ENCODE peak calls at places on chromosomes 13 and 19, in nine cellular contexts. S, I, D, C, U, K, P, W and A are unnamed samples.

GRCh38 chr13:104105418-104106355 is 1039.5 kb upstream of the SLC10A2 start:
- DNase-seq in S (no peak), I (no peak), D (no peak), C (no peak), U (no peak), K (no peak), P (no peak), W (no peak), A (no peak)

GRCh38 chr19:35328851-35329285 is at the start of gene CD22:
- DNase-seq in S (no peak), I (no peak), D (no peak), C (no peak), U (no peak), K (no peak), P (no peak), W (no peak), A (no peak)

GRCh38 chr13:44438234-44438579 is 64.6 kb downstream of the SERP2 start:
- DNase-seq in S (no peak), I (no peak), D (no peak), C (no peak), U (no peak), K (no peak), P (no peak), W (no peak), A (no peak)

GRCh38 chr19:29528946-29529645 is 3.3 kb downstream of the VSTM2B start:
- DNase-seq in S (no peak), I (no peak), D (peak; percentile 26), C (no peak), U (no peak), K (no peak), P (no peak), W (peak; percentile 33), A (no peak)

GRCh38 chr13:29953542-29953941 is 103.1 kb upstream of the UBL3 start:
- DNase-seq in S (no peak), I (no peak), D (no peak), C (no peak), U (no peak), K (no peak), P (no peak), W (no peak), A (no peak)

GRCh38 chr19:36686365-36687213 is 823 bp upstream of the ZNF567 start:
- DNase-seq in S (no peak), I (no peak), D (no peak), C (peak; percentile 10), U (no peak), K (no peak), P (peak; percentile 26), W (no peak), A (peak; percentile 14)

GRCh38 chr19:15379996-15380647 is 535 bp upstream of the AKAP8 start:
- DNase-seq in S (no peak), I (no peak), D (no peak), C (peak; percentile 69), U (peak; percentile 56), K (peak; percentile 16), P (no peak), W (peak; percentile 85), A (peak; percentile 80)

GRCh38 chr13:38483623-38484022 is 134.0 kb downstream of the UFM1 start:
- DNase-seq in S (no peak), I (no peak), D (no peak), C (no peak), U (no peak), K (no peak), P (no peak), W (no peak), A (no peak)

GRCh38 chr19:14310055-14310454 is 71.2 kb upstream of the ADGRE5 start:
- DNase-seq in S (no peak), I (no peak), D (no peak), C (no peak), U (no peak), K (no peak), P (no peak), W (no peak), A (no peak)

GRCh38 chr13:29573190-29573589 is 22.3 kb downstream of the SLC7A1 start:
- DNase-seq in S (no peak), I (no peak), D (no peak), C (no peak), U (peak; percentile 53), K (no peak), P (no peak), W (peak; percentile 57), A (peak; percentile 78)

GRCh38 chr13:97895383-97895782 is 58.1 kb upstream of the IPO5 start:
- DNase-seq in S (no peak), I (no peak), D (no peak), C (no peak), U (no peak), K (no peak), P (no peak), W (no peak), A (no peak)

DNA sequence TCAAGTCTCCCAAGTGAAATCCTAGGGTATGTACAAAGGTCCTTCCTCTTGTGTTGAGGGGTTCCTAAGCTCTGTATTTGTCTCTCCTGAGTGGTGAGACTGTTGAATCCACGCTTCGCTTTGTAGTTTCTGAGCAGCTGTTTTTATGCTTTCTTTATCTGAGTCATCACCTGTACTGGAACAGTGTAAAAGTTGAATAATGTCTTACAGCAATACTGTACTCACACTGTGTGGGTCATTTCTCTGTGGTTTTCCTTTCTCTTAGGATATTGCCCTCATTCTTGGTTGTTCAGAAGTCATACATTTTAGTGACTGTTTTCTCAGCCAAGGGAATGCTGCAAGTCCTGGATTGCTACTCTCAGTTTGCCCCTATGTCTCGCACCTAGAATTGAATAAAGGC is 1596.6 kb downstream of the SLITRK5 start:
- DNase-seq in S (no peak), I (no peak), D (no peak), C (no peak), U (no peak), K (no peak), P (no peak), W (no peak), A (no peak)
- H3K27ac ChIP-seq in S (no peak overlapping the region), I (no peak overlapping the region), D (no peak overlapping the region), C (no peak overlapping the region), U (no peak overlapping the region), K (no peak overlapping the region), P (no peak overlapping the region), W (no peak overlapping the region), A (no peak overlapping the region)

GRCh38 chr19:6664916-6665315 is 5.0 kb downstream of the TNFSF14 start:
- DNase-seq in S (no peak), I (no peak), D (no peak), C (no peak), U (no peak), K (no peak), P (no peak), W (no peak), A (no peak)

GRCh38 chr19:6668696-6669095 is 1.3 kb downstream of the TNFSF14 start:
- DNase-seq in S (no peak), I (no peak), D (no peak), C (no peak), U (no peak), K (no peak), P (no peak), W (no peak), A (no peak)

GRCh38 chr19:6663236-6664187 is 6.4 kb downstream of the TNFSF14 start:
- DNase-seq in S (peak; percentile 21), I (no peak), D (no peak), C (no peak), U (no peak), K (no peak), P (no peak), W (no peak), A (no peak)

GRCh38 chr19:6662692-6663091 is 7.3 kb downstream of the TNFSF14 start:
- DNase-seq in S (no peak), I (no peak), D (no peak), C (no peak), U (no peak), K (no peak), P (no peak), W (no peak), A (no peak)

GRCh38 chr19:6667114-6667627 is 2.8 kb downstream of the TNFSF14 start:
- DNase-seq in S (no peak), I (no peak), D (no peak), C (no peak), U (no peak), K (no peak), P (no peak), W (no peak), A (no peak)
- H3K27me3 ChIP-seq in S (no peaks in the 10 kb centered on the region), I (no peaks in the 10 kb centered on the region), D (no peaks in the 10 kb centered on the region), C (no peaks in the 10 kb centered on the region), U (no peaks in the 10 kb centered on the region), K (no peaks in the 10 kb centered on the region), P (peaks cover 30% of the 10 kb centered on the region), W (no peaks in the 10 kb centered on the region), A (peaks cover under 1% of the 10 kb centered on the region)

DNA sequence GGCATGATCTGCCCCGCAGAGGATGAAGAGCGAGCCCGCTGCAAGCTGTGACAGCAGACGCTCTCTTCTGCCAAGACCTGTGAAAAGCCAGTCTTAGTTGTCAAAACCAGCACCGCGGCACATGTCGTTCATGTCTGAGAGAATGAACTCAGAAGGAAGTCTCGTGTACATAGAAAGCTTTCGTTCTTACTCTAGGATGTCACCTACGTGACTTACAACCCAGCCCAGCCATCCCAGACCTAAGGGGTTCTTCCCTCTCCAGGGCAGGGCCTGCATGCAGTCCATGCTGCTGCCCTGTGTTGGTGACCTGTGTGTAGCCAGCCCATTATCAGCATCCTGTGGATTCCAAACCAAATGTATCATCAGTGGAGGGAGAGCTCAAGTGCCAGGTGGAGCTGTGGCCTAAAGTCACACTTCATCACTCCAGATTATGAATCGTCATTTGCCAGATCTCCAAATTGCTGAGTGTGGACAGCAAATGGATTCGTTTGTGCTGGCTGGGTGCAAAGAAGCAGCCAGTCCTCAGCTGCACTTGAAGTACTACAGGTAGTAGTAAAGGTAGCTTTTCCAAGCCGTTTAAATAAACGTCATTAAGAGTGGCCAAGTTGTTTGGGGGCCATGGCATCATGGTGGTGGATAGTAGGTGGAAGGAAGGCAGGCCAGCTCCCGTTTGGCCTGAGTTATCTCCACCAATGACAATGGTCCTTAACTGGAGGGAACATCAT is 73.9 kb upstream of the GPR183 start:
- DNase-seq in S (peak; percentile 41), I (no peak), D (no peak), C (no peak), U (no peak), K (peak; percentile 57), P (no peak), W (peak; percentile 70), A (no peak)
- H3K27ac ChIP-seq in S (peak overlapping the region; percentile 42), I (no peak overlapping the region), D (no peak overlapping the region), C (no peak overlapping the region), U (no peak overlapping the region), K (peak overlapping the region; percentile 87), P (peak overlapping the region; percentile 71), W (peak overlapping the region; percentile 40), A (no peak overlapping the region)

DNA sequence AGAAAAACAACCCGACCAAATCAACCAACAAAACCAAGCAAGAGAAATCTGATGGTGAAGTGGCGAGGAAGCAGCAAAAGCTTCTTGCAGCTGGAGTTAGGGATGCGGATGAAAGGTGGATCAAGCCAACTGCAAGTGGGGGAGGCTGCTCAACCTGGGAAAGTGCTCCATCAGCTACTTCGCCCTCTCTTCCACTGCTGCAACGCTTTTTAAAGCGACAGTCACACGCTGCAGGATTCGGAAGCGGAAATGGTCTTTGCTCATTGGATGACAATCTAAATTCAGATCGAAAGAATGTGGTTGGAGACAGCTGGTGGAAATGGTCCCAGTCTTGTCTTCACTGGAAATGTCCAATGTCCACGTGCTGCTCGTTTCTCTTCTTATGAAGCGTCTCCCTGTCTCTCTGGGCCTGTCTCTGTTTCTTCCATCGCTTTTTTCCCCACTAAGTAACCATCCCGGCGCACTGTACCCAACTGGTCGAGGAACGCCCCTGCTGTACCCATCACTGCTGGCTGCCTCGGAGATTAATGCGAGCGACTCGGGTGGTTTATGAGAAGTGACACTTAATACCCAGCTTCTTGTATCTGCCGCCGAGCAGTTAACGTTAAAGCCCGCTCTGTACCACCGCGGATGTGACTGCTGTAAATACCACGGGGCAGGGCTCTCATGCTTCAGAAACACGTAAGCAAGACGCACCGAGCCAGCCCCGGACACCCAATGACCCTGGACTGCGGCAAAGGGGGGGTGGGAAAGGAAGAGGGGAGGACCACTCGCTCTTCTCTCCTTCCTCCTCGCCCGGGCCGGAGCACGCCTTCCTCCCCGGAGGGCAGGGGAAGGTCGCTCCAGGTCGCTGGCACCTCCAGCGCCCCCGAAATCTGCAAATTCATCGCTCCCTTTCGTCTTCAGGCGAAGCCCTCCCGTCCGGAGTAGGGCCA is 1.9 kb upstream of the FGF9 start:
- DNase-seq in S (no peak), I (no peak), D (peak; percentile 40), C (peak; percentile 57), U (no peak), K (no peak), P (no peak), W (peak; percentile 62), A (peak; percentile 47)
- H3K27me3 ChIP-seq in S (no peaks in the 10 kb centered on the region), I (peaks cover 35% of the 10 kb centered on the region), D (no peaks in the 10 kb centered on the region), C (peaks cover 53% of the 10 kb centered on the region), U (peaks cover 37% of the 10 kb centered on the region), K (peaks cover 16% of the 10 kb centered on the region), P (peaks cover 50% of the 10 kb centered on the region), W (no peaks in the 10 kb centered on the region), A (peaks cover 59% of the 10 kb centered on the region)